ENCODE peak calls at places on chromosomes 5 and 9, in four cellular contexts. One of them, this sample, is unnamed.

GRCh38 chr5:119255571-119256356 is 100.1 kb upstream of the TNFAIP8 start:
- DNase-seq in uterus: no peak
- DNase-seq in Calu3: no peak
- DNase-seq in NCI-H2081: no peak
- DNase-seq in this sample: peak

GRCh38 chr5:121668635-121669034 is 183.0 kb upstream of the FTMT start:
- DNase-seq in uterus: no peak
- DNase-seq in Calu3: no peak
- DNase-seq in NCI-H2081: no peak
- DNase-seq in this sample: no peak

GRCh38 chr5:56476487-56476856 is 243.3 kb upstream of the ANKRD55 start:
- DNase-seq in uterus: no peak
- DNase-seq in Calu3: no peak
- DNase-seq in NCI-H2081: no peak
- DNase-seq in this sample: peak

GRCh38 chr9:126430124-126430523 is 103.5 kb downstream of the MVB12B start:
- DNase-seq in uterus: no peak
- DNase-seq in Calu3: no peak
- DNase-seq in NCI-H2081: no peak
- DNase-seq in this sample: no peak

GRCh38 chr5:45507174-45507573 is 189.0 kb downstream of the HCN1 start:
- DNase-seq in uterus: no peak
- DNase-seq in Calu3: no peak
- DNase-seq in NCI-H2081: peak
- DNase-seq in this sample: no peak

GRCh38 chr5:26847041-26847736 is 191.2 kb downstream of the CDH9 start:
- DNase-seq in uterus: no peak
- DNase-seq in Calu3: peak
- DNase-seq in NCI-H2081: no peak
- DNase-seq in this sample: peak

GRCh38 chr9:113349434-113350337 is at the start of gene BSPRY:
- DNase-seq in uterus: no peak
- DNase-seq in Calu3: peak
- DNase-seq in NCI-H2081: peak
- DNase-seq in this sample: no peak

GRCh38 chr5:61866930-61867329 is 439.1 kb upstream of the KIF2A start:
- DNase-seq in uterus: no peak
- DNase-seq in Calu3: peak
- DNase-seq in NCI-H2081: no peak
- DNase-seq in this sample: peak

GRCh38 chr5:148378670-148379069 is 5.1 kb upstream of the FBXO38 start:
- DNase-seq in uterus: no peak
- DNase-seq in Calu3: no peak
- DNase-seq in NCI-H2081: no peak
- DNase-seq in this sample: no peak

GRCh38 chr5:68446487-68446894 is 230.9 kb downstream of the PIK3R1 start:
- DNase-seq in uterus: no peak
- DNase-seq in Calu3: no peak
- DNase-seq in NCI-H2081: no peak
- DNase-seq in this sample: no peak

GRCh38 chr5:133319905-133320520 is 268.2 kb downstream of the HSPA4 start:
- DNase-seq in uterus: no peak
- DNase-seq in Calu3: no peak
- DNase-seq in NCI-H2081: no peak
- DNase-seq in this sample: peak

GRCh38 chr5:127957183-127957582 is 126.4 kb upstream of the SLC12A2 start:
- DNase-seq in uterus: peak
- DNase-seq in Calu3: peak
- DNase-seq in NCI-H2081: no peak
- DNase-seq in this sample: peak

GRCh38 chr5:61673007-61673735 is 341.1 kb downstream of the ZSWIM6 start:
- DNase-seq in uterus: no peak
- DNase-seq in Calu3: peak
- DNase-seq in NCI-H2081: no peak
- DNase-seq in this sample: peak

GRCh38 chr9:73230257-73230656 is 78.6 kb downstream of the ANXA1 start:
- DNase-seq in uterus: no peak
- DNase-seq in Calu3: no peak
- DNase-seq in NCI-H2081: no peak
- DNase-seq in this sample: no peak

GRCh38 chr5:138054863-138055558 is 22.1 kb upstream of the FAM13B start:
- DNase-seq in uterus: no peak
- DNase-seq in Calu3: no peak
- DNase-seq in NCI-H2081: no peak
- DNase-seq in this sample: no peak

GRCh38 chr9:113454914-113455761 is 8.4 kb upstream of the RGS3 start:
- DNase-seq in uterus: peak
- DNase-seq in Calu3: peak
- DNase-seq in NCI-H2081: no peak
- DNase-seq in this sample: peak

GRCh38 chr9:127185181-127185580 is 62.7 kb upstream of the ANGPTL2 start:
- DNase-seq in uterus: no peak
- DNase-seq in Calu3: no peak
- DNase-seq in NCI-H2081: no peak
- DNase-seq in this sample: no peak

This sample was measured in Caki2.